ENCODE peak calls at places on chromosome 13, in seven cellular contexts. V is uterus; S is IMR-90; L is heart right ventricle; U is CD4-positive, CD25-positive, alpha-beta regulatory T cell; R is MM.1S; D is CD4-positive, alpha-beta T cell. H is an unnamed sample. For H3K9me3, the result is how much of the 10 kb centered on the place peaks cover.

GRCh38 chr13:99303863-99304521 is 3.2 kb downstream of the GPR183 start:
- DNase-seq in V (no peak), S (no peak), L (no peak), U (no peak), R (no peak), D (peak), H (no peak)

GRCh38 chr13:57569981-57570380 is 61.6 kb upstream of the PCDH17 start:
- DNase-seq in V (no peak), S (no peak), L (no peak), U (no peak), R (peak), D (no peak), H (no peak)

GRCh38 chr13:85520445-85520844 is 278.8 kb downstream of the SLITRK6 start:
- DNase-seq in V (no peak), S (peak), L (no peak), U (no peak), R (no peak), D (no peak), H (no peak)

GRCh38 chr13:58804832-58805231 is 1173.3 kb downstream of the PCDH17 start:
- DNase-seq in V (no peak), S (no peak), L (no peak), U (no peak), R (no peak), D (no peak), H (no peak)

GRCh38 chr13:46686171-46686570 is 110.8 kb downstream of the ESD start:
- DNase-seq in V (no peak), S (no peak), L (no peak), U (no peak), R (no peak), D (no peak), H (no peak)

GRCh38 chr13:26011208-26011573 is 40.6 kb downstream of the SHISA2 start:
- DNase-seq in V (no peak), S (no peak), L (no peak), U (no peak), R (no peak), D (no peak), H (no peak)

GRCh38 chr13:51557875-51558604 is 26.2 kb upstream of the WDFY2 start:
- DNase-seq in V (peak), S (peak), L (no peak), U (no peak), R (no peak), D (no peak), H (peak)

GRCh38 chr13:47298506-47298905 is 401.7 kb upstream of the HTR2A start:
- DNase-seq in V (no peak), S (peak), L (no peak), U (no peak), R (no peak), D (no peak), H (no peak)

GRCh38 chr13:44140146-44140545 is 233.5 kb upstream of the SERP2 start:
- DNase-seq in V (no peak), S (no peak), L (no peak), U (no peak), R (no peak), D (no peak), H (no peak)

GRCh38 chr13:57418067-57418677 is 213.4 kb upstream of the PCDH17 start:
- DNase-seq in V (no peak), S (no peak), L (no peak), U (no peak), R (peak), D (no peak), H (no peak)

GRCh38 chr13:76965759-76966421 is 17.6 kb downstream of the ACOD1 start:
- DNase-seq in V (peak), S (peak), L (peak), U (no peak), R (no peak), D (no peak), H (peak)

DNA sequence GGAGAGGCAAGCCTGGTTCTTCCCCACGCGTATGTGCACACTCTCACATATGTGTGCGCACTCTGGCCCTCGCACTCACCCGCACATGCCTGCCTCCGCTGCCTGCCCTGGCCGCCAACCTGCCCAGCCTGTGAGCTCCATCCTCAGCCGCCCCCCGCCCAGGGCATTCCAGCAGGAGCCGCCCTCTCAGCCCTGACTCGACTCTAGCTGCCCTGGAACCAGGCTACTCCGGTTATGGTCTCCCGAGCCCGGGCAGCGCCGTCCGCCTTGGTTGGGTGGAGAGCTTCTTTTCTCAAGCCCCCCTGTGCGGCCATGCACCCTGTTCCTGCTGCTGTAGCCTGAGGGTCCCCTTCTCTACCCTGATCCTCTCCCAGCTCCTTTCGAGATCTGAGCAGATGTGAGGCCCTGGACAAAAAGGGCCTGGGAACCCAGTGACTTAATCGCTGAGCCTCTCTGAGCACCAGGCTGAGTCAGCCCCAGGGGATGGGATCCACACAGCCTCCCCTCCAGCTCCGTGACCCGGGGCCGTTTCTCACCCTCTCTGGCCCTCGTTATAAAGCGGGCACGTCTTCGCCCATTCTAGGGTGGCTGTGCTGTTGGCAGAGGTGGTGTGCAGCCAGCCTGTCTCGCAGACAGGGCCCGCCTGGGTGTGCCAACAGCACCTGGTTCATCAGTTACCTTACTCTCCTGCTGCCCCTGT is 191.5 kb downstream of the TEX29 start:
- DNase-seq in V (no peak), S (no peak), L (no peak), U (no peak), R (no peak), D (no peak), H (no peak)
- H3K9me3 ChIP-seq in V (under half), S (under half), L (under half), U (under half), R (under half), D (under half), H (under half)

GRCh38 chr13:75173457-75174356 is 308.3 kb downstream of the TBC1D4 start:
- DNase-seq in V (no peak), S (no peak), L (no peak), U (no peak), R (no peak), D (no peak), H (no peak)
- H3K9me3 ChIP-seq in V (under half), S (under half), L (under half), U (under half), R (under half), D (under half), H (under half)

DNA sequence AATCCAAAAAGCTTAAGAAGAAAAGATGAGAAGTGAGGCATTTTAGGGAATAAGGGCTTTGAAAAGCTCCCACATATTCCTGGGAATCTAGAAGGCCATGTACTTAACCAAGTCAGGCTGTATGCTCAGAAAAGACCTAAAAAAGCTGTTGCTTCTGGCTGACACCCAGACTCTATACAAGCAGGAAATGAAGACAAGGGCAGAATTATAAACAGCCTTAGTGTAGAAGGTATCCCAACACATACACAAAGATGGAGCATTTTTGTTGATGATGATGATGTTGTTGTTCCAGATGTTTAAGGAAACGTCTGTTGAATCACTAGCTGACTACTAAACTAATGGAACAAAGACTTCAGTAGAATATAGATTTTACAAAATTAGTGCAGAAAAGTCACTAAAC is 26.1 kb upstream of the N4BP2L1 start:
- DNase-seq in V (no peak), S (peak), L (no peak), U (no peak), R (no peak), D (no peak), H (no peak)
- H3K9me3 ChIP-seq in V (under half), S (under half), L (under half), U (under half), R (under half), D (under half), H (under half)

DNA sequence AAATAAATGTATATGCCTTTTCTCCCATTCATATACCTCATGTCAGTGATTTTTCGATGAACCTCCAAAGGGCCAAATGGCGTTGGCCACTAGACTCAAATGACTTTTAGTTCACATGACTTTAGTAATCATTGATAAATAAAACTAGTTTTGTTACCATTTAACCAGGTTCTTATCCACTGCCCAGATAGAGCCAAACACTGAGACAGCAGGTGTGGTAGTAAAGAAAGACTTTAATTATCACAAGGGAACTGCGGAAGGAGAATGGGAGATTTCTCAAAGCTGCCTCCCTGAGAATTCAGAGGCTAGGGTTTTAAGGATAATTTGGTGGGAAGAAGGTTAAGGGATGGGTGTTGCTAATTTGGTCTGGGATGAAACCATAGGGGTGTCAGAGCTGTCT is 19.4 kb upstream of the KBTBD6 start:
- DNase-seq in V (no peak), S (no peak), L (no peak), U (no peak), R (no peak), D (no peak), H (no peak)
- H3K9me3 ChIP-seq in V (under half), S (under half), L (under half), U (half or more), R (under half), D (half or more), H (under half)

DNA sequence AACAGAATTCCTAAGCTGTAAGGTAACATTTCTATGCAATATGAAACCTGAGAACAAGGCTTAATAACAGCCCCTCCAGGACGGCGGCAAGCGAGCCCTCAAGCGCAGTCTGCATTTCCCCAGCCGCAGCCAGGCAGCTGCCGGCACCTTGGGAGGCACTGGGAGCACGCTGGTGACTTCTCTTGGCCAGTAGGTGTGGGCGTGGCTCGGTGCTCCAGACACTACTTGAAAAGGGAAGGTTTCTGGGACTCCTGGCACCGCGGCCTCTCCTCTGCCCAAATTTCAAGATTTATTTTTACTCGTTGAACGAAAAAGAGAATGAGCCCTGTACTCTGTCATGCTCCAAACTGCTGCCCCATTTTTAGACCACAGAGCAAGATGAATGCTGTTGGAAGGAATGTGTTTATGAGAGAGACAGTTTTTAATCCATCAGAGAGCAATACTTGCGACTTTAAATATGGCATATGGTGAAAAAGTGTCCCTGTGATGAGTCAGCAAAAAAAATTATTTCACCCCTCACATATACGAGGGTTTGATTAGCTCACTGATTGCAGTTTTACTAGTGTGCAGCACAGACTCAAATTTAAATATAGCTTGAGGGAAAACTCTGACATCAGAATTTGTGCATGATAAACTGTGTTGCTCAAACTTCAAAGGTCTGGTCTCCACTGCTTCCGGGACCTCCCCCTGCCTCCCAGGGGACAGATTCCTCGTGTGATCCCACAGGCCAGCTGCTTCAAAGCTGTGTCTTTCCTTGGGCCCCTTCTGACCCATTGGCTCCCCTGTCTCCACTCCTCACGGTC is 81.3 kb downstream of the COL4A2 start:
- DNase-seq in V (peak), S (peak), L (peak), U (no peak), R (no peak), D (no peak), H (no peak)
- H3K9me3 ChIP-seq in V (under half), S (under half), L (under half), U (under half), R (under half), D (under half), H (under half)

GRCh38 chr13:18232994-18233782 is 948.4 kb downstream of the TUBA3C start:
- DNase-seq in V (no peak), S (no peak), L (no peak), U (no peak), R (no peak), D (no peak), H (no peak)

GRCh38 chr13:18233783-18234299 is 947.8 kb downstream of the TUBA3C start:
- DNase-seq in V (no peak), S (no peak), L (no peak), U (no peak), R (no peak), D (no peak), H (no peak)

GRCh38 chr13:18235756-18236527 is 945.7 kb downstream of the TUBA3C start:
- DNase-seq in V (no peak), S (no peak), L (no peak), U (no peak), R (no peak), D (no peak), H (no peak)

GRCh38 chr13:18235172-18235571 is 946.5 kb downstream of the TUBA3C start:
- DNase-seq in V (no peak), S (no peak), L (no peak), U (no peak), R (no peak), D (no peak), H (no peak)

GRCh38 chr13:18236528-18236815 is 945.2 kb downstream of the TUBA3C start:
- DNase-seq in V (no peak), S (no peak), L (no peak), U (no peak), R (no peak), D (no peak), H (no peak)
- H3K9me3 ChIP-seq in V (under half), S (under half), L (under half), U (under half), R (under half), D (under half), H (under half)

GRCh38 chr13:112184261-112184660 is 117.3 kb downstream of the SOX1 start:
- DNase-seq in V (no peak), S (no peak), L (no peak), U (no peak), R (no peak), D (no peak), H (no peak)

GRCh38 chr13:112185466-112185865 is 118.5 kb downstream of the SOX1 start:
- DNase-seq in V (no peak), S (no peak), L (no peak), U (no peak), R (no peak), D (no peak), H (no peak)

GRCh38 chr13:112186091-112186490 is 119.1 kb downstream of the SOX1 start:
- DNase-seq in V (no peak), S (no peak), L (no peak), U (no peak), R (no peak), D (no peak), H (no peak)

GRCh38 chr13:112183544-112184145 is 116.7 kb downstream of the SOX1 start:
- DNase-seq in V (no peak), S (no peak), L (no peak), U (no peak), R (no peak), D (no peak), H (no peak)

DNA sequence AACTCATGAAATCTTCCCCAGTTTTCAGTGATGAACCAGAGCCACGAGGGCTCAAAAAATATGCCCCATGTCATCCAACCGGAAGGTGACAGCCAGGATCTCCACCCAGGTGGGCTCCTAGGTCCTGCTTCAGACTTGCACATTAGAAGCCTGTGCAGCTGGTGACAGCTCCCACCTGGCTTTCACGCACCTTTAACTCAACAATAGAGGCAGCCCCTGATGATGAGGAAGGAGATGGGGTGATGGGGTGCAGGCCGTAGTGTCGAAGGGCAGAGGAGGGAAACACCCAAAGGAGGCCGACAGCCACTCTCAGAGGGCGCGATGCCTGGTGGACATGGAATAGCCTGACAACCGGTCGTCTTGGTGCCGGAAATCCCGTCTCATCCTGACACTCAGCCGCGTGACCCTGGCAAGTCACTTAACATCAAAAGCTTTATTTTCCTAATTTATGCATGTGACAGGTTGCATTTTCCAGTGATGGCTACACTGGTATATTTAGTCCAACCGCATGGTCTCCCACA is 118.0 kb downstream of the SOX1 start:
- DNase-seq in V (no peak), S (no peak), L (no peak), U (no peak), R (no peak), D (no peak), H (no peak)
- H3K9me3 ChIP-seq in V (under half), S (half or more), L (under half), U (under half), R (under half), D (under half), H (under half)